ENCODE peak calls at places on chromosomes 13 and 19, in nine cellular contexts. J is CD4-positive, alpha-beta T cell; X is heart left ventricle; G is thoracic aorta; A is mesenchymal stem cell; S is tibial artery; C is CD8-positive, alpha-beta memory T cell; R is ovary; U is hepatocyte. Z is an unnamed sample.

GRCh38 chr13:46031581-46032263 is 20.8 kb downstream of the ZC3H13 start:
- DNase-seq in J (no peak), X (no peak), G (no peak), A (no peak), S (no peak), C (no peak), R (no peak), U (no peak), Z (no peak)

GRCh38 chr19:42445948-42446347 is 3.2 kb upstream of the CXCL17 start:
- DNase-seq in J (no peak), X (no peak), G (no peak), A (no peak), S (no peak), C (no peak), R (no peak), U (no peak), Z (no peak)

GRCh38 chr19:33396701-33397535 is 23.4 kb downstream of the CEBPG start:
- DNase-seq in J (no peak), X (no peak), G (no peak), A (no peak), S (peak), C (no peak), R (peak), U (no peak), Z (no peak)

GRCh38 chr19:29366757-29367156 is 153.8 kb upstream of the UQCRFS1 start:
- DNase-seq in J (no peak), X (no peak), G (no peak), A (no peak), S (no peak), C (no peak), R (no peak), U (no peak), Z (no peak)

GRCh38 chr13:67063036-67063435 is 167.1 kb downstream of the PCDH9 start:
- DNase-seq in J (no peak), X (no peak), G (no peak), A (no peak), S (no peak), C (no peak), R (no peak), U (no peak), Z (no peak)

GRCh38 chr13:80217614-80218456 is 123.1 kb downstream of the SPRY2 start:
- DNase-seq in J (no peak), X (no peak), G (no peak), A (no peak), S (no peak), C (no peak), R (no peak), U (no peak), Z (no peak)

GRCh38 chr19:20325151-20325550 is 158.1 kb downstream of the ZNF486 start:
- DNase-seq in J (no peak), X (no peak), G (no peak), A (no peak), S (no peak), C (no peak), R (no peak), U (no peak), Z (no peak)

GRCh38 chr13:34247596-34247995 is 429.6 kb downstream of the RFC3 start:
- DNase-seq in J (no peak), X (no peak), G (no peak), A (no peak), S (no peak), C (no peak), R (no peak), U (no peak), Z (no peak)

GRCh38 chr13:80276371-80277289 is 64.3 kb downstream of the SPRY2 start:
- DNase-seq in J (no peak), X (peak), G (no peak), A (no peak), S (no peak), C (no peak), R (no peak), U (no peak), Z (no peak)

GRCh38 chr13:108902557-108903155 is 273.2 kb downstream of the MYO16 start:
- DNase-seq in J (no peak), X (no peak), G (no peak), A (no peak), S (no peak), C (no peak), R (no peak), U (no peak), Z (peak)

GRCh38 chr19:2478324-2478755 is 2.4 kb downstream of the GADD45B start:
- DNase-seq in J (peak), X (peak), G (peak), A (peak), S (peak), C (peak), R (peak), U (peak), Z (peak)

GRCh38 chr19:48424694-48425219 is 21.0 kb upstream of the GRWD1 start:
- DNase-seq in J (no peak), X (peak), G (no peak), A (peak), S (no peak), C (no peak), R (no peak), U (no peak), Z (no peak)

GRCh38 chr19:2289714-2290435 is 7.9 kb upstream of the PEAK3 start:
- DNase-seq in J (peak), X (no peak), G (no peak), A (no peak), S (no peak), C (no peak), R (no peak), U (no peak), Z (no peak)

GRCh38 chr19:3413796-3414327 is 47.5 kb downstream of the NFIC start:
- DNase-seq in J (no peak), X (no peak), G (no peak), A (peak), S (no peak), C (no peak), R (no peak), U (no peak), Z (no peak)

GRCh38 chr13:59513686-59514085 is 650.0 kb downstream of the DIAPH3 start:
- DNase-seq in J (no peak), X (no peak), G (no peak), A (no peak), S (no peak), C (no peak), R (no peak), U (no peak), Z (no peak)

GRCh38 chr13:113273856-113274590 is 23.0 kb upstream of the LAMP1 start:
- DNase-seq in J (no peak), X (no peak), G (no peak), A (peak), S (peak), C (no peak), R (no peak), U (peak), Z (no peak)
- H3K27ac ChIP-seq in J (no peak), X (no peak), G (peak), A (peak), S (no peak), C (no peak), R (no peak), U (peak), Z (no peak)

DNA sequence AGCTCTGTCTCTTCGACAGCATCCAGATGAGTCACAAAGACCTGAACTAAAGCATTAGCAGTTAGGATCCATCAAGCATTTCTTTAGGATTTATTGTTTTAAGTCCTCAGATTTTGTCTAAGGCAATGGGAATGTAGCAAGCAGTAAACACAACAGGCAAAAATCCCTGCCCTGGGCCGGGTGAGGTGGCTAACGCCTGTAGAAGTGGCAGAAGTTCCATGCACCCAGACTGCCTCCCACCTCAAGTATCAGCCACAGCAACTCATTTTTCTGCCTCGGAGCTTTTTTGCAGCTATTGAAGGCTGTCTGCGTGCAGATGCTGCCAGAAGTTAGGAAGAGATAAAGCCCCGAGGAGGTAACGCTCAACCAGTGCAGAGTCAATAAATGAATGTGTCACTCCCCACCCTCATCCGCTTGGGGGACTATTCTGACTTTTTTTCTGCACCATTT is 47.1 kb upstream of the MRI1 start:
- DNase-seq in J (no peak), X (no peak), G (no peak), A (no peak), S (no peak), C (no peak), R (no peak), U (no peak), Z (no peak)
- H3K27ac ChIP-seq in J (no peak), X (no peak), G (no peak), A (no peak), S (no peak), C (no peak), R (no peak), U (no peak), Z (no peak)

GRCh38 chr13:102017248-102017647 is 384.6 kb downstream of the FGF14 start:
- DNase-seq in J (no peak), X (no peak), G (no peak), A (no peak), S (no peak), C (no peak), R (no peak), U (no peak), Z (no peak)

GRCh38 chr13:102011539-102011938 is 390.3 kb downstream of the FGF14 start:
- DNase-seq in J (no peak), X (no peak), G (no peak), A (no peak), S (no peak), C (no peak), R (no peak), U (no peak), Z (no peak)

GRCh38 chr13:102012299-102013293 is 389.3 kb downstream of the FGF14 start:
- DNase-seq in J (no peak), X (peak), G (peak), A (no peak), S (peak), C (no peak), R (no peak), U (no peak), Z (no peak)
- H3K27ac ChIP-seq in J (no peak), X (peak), G (peak), A (no peak), S (peak), C (no peak), R (no peak), U (no peak), Z (no peak)

DNA sequence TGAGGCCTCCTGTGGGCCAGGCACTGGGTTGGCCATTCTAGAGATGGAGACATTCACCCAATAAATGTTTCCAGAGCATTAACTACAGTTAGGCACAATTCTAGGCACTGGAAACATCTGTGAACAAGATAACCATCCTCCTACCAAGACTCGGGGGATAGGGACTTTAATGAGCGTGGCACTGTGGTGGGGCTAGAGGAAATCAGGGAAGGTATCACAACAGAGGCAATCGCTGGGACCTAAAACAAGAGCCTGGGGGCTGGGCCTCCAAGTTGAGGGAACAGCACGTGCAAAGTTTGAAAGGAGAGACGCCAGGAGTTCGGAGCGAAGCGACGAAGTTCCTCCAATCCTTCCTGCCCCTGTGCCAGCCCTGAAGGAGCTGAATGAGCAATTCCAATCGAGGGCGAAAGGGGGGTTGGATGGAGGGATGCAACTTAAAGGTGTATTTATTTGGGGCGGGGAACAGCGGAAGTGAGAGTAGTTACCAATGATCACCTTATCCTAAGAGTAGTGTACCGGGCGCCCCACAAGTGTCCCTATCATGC is 768 bp upstream of the POLD1 start:
- DNase-seq in J (no peak), X (no peak), G (no peak), A (no peak), S (no peak), C (no peak), R (no peak), U (peak), Z (no peak)
- H3K27ac ChIP-seq in J (peak), X (peak), G (peak), A (peak), S (peak), C (peak), R (peak), U (peak), Z (peak)

DNA sequence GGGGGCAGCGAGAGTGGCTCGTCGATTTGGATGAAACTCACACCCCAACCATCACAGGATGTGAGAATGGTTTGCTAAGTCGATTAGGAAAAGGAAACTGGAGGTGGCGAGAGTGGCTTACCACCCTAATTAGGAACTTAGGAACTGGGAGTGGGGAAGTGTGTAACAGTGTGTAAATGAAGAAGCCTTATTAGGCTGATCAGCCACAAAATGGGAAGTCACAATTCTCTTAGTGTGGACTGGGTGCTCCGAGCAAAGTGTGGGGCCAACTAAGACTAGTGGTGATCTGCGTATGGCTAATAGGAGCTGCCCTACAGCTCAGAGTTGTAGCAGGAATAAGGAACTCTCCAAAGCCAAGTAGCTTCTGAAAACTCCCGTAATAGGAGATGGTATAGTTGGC is 7.6 kb downstream of the SIGLEC11 start:
- DNase-seq in J (no peak), X (no peak), G (no peak), A (no peak), S (peak), C (no peak), R (no peak), U (no peak), Z (no peak)
- H3K27ac ChIP-seq in J (no peak), X (no peak), G (no peak), A (no peak), S (no peak), C (no peak), R (peak), U (peak), Z (peak)

GRCh38 chr19:8517551-8518442 is 3.8 kb upstream of the ZNF414 start:
- DNase-seq in J (peak), X (no peak), G (no peak), A (peak), S (no peak), C (peak), R (no peak), U (no peak), Z (no peak)

GRCh38 chr19:8512115-8512967 is 1.6 kb downstream of the ZNF414 start:
- DNase-seq in J (no peak), X (no peak), G (no peak), A (no peak), S (no peak), C (no peak), R (peak), U (no peak), Z (peak)

GRCh38 chr19:8513687-8514504 is at the start of gene ZNF414:
- DNase-seq in J (peak), X (peak), G (peak), A (peak), S (peak), C (peak), R (peak), U (peak), Z (peak)

GRCh38 chr19:8512991-8513686 is 828 bp downstream of the ZNF414 start:
- DNase-seq in J (no peak), X (no peak), G (no peak), A (no peak), S (no peak), C (no peak), R (peak), U (no peak), Z (no peak)

GRCh38 chr19:8515317-8515716 is 1.4 kb upstream of the ZNF414 start:
- DNase-seq in J (peak), X (no peak), G (no peak), A (no peak), S (no peak), C (peak), R (no peak), U (no peak), Z (no peak)
- H3K27ac ChIP-seq in J (peak), X (no peak), G (no peak), A (no peak), S (no peak), C (peak), R (no peak), U (no peak), Z (no peak)

DNA sequence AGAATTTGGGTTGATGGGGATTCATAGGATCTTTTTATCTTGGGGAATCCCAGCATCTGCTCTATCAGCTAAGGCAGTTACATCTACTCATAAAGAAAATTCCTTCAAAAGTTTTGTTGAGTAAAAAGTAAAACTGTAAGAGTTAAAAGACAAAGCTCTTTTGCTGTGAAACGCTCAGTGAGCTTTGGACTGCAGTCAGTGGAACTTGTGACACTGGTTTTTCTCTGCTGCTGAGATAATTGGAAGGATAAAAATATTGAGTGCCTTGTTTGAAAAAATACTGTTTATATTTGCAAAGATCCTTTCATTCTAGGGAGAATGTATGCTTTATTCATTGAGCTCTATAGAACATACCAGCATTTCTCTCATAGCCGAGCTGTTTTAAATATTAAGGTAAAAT is 5.3 kb downstream of the NAXD start:
- DNase-seq in J (no peak), X (no peak), G (no peak), A (no peak), S (no peak), C (no peak), R (no peak), U (no peak), Z (no peak)
- H3K27ac ChIP-seq in J (no peak), X (no peak), G (no peak), A (no peak), S (no peak), C (no peak), R (no peak), U (peak), Z (no peak)